ENCODE peak calls at places on chromosome 4, in four cellular contexts. K is T-helper 9 cell; J is NCI-H460; X is activated naive CD8-positive, alpha-beta T cell treated with anti-CD3 and anti-CD28 coated beads, Interleukin-2, amount 10 ng/mL, durations not matched to agents 7 days and 5 days. Z is an unnamed sample.

GRCh38 chr4:19478791-19479190 is 772.9 kb upstream of the SLIT2 start:
- DNase-seq in X (no peak), J (no peak), K (no peak), Z (peak; percentile 70)

GRCh38 chr4:124092101-124093057 is 620.2 kb downstream of the ANKRD50 start:
- DNase-seq in X (no peak), J (no peak), K (no peak), Z (no peak)

GRCh38 chr4:74038161-74039064 is at the start of gene CXCL3:
- DNase-seq in J (peak; percentile 57), K (no peak), X (peak; percentile 36), Z (peak; percentile 53)

GRCh38 chr4:76993787-76994641 is 44.5 kb downstream of the SEPTIN11 start:
- DNase-seq in K (peak; percentile 44), X (peak; percentile 58), J (no peak), Z (no peak)

GRCh38 chr4:105659190-105659589 is 49.3 kb downstream of the INTS12 start:
- DNase-seq in X (no peak), K (no peak), J (no peak), Z (no peak)

GRCh38 chr4:123832173-123833026 is 435.8 kb downstream of the SPRY1 start:
- DNase-seq in X (no peak), J (peak; percentile 0), K (no peak), Z (peak; percentile 95)

GRCh38 chr4:119570401-119570800 is 58.2 kb downstream of the PDE5A start:
- DNase-seq in J (no peak), K (no peak), X (no peak), Z (peak; percentile 76)

GRCh38 chr4:162015090-162015489 is 148.7 kb downstream of the FSTL5 start:
- DNase-seq in K (no peak), X (no peak), J (no peak), Z (peak; percentile 61)

GRCh38 chr4:7282094-7282370 is 89.7 kb downstream of the SORCS2 start:
- DNase-seq in X (no peak), J (no peak), K (no peak), Z (no peak)

GRCh38 chr4:13248621-13249298 is 235.4 kb downstream of the RAB28 start:
- DNase-seq in X (no peak), K (no peak), J (no peak), Z (no peak)

GRCh38 chr4:102687982-102688433 is 72.8 kb downstream of the MANBA start:
- DNase-seq in X (no peak), K (no peak), J (no peak), Z (no peak)

GRCh38 chr4:144906181-144906895 is 191.7 kb downstream of the ANAPC10 start:
- DNase-seq in J (no peak), K (no peak), X (no peak), Z (no peak)

GRCh38 chr4:25174674-25175073 is 14.4 kb upstream of the SEPSECS start:
- DNase-seq in X (no peak), K (no peak), J (no peak), Z (no peak)

GRCh38 chr4:88807499-88807898 is 109.9 kb upstream of the NAP1L5 start:
- DNase-seq in K (no peak), J (no peak), X (no peak), Z (no peak)

GRCh38 chr4:169208090-169208455 is 62.7 kb downstream of the SH3RF1 start:
- DNase-seq in X (no peak), K (no peak), J (no peak), Z (no peak)

GRCh38 chr4:139281212-139281611 is 1.2 kb upstream of the MGARP start:
- DNase-seq in X (no peak), K (no peak), J (no peak), Z (no peak)